ENCODE peak calls at places on chromosomes 7 and 10, in six cellular contexts. One of them, this sample, is unnamed.

GRCh38 chr7:79453558-79454324 is at the start of gene MAGI2:
- DNase-seq in adipocyte: peak
- DNase-seq in mammary epithelial cell: peak
- DNase-seq in fibroblast of mammary gland: peak
- DNase-seq in transverse colon: peak
- DNase-seq in mesendoderm: peak
- DNase-seq in this sample: peak

GRCh38 chr10:14736600-14737081 is 38.1 kb downstream of the FAM107B start:
- DNase-seq in fibroblast of mammary gland: no peak
- DNase-seq in adipocyte: peak
- DNase-seq in transverse colon: no peak
- DNase-seq in mammary epithelial cell: no peak
- DNase-seq in mesendoderm: peak
- DNase-seq in this sample: no peak

GRCh38 chr7:77837966-77838365 is 39.4 kb downstream of the PHTF2 start:
- DNase-seq in transverse colon: no peak
- DNase-seq in mammary epithelial cell: no peak
- DNase-seq in mesendoderm: no peak
- DNase-seq in fibroblast of mammary gland: no peak
- DNase-seq in adipocyte: no peak
- DNase-seq in this sample: no peak

GRCh38 chr7:2980406-2981102 is 63.1 kb downstream of the CARD11 start:
- DNase-seq in transverse colon: peak
- DNase-seq in mesendoderm: no peak
- DNase-seq in mammary epithelial cell: no peak
- DNase-seq in adipocyte: no peak
- DNase-seq in fibroblast of mammary gland: no peak
- DNase-seq in this sample: no peak

GRCh38 chr7:4399596-4399995 is 282.5 kb upstream of the FOXK1 start:
- DNase-seq in mammary epithelial cell: no peak
- DNase-seq in fibroblast of mammary gland: no peak
- DNase-seq in adipocyte: no peak
- DNase-seq in mesendoderm: no peak
- DNase-seq in transverse colon: no peak
- DNase-seq in this sample: no peak

GRCh38 chr7:55205124-55205955 is 159.8 kb upstream of the LANCL2 start:
- DNase-seq in mesendoderm: no peak
- DNase-seq in fibroblast of mammary gland: no peak
- DNase-seq in mammary epithelial cell: no peak
- DNase-seq in adipocyte: no peak
- DNase-seq in transverse colon: no peak
- DNase-seq in this sample: no peak

GRCh38 chr10:32983333-32983909 is 25.4 kb upstream of the ITGB1 start:
- DNase-seq in mesendoderm: peak
- DNase-seq in adipocyte: peak
- DNase-seq in fibroblast of mammary gland: peak
- DNase-seq in transverse colon: no peak
- DNase-seq in mammary epithelial cell: peak
- DNase-seq in this sample: no peak

GRCh38 chr10:340646-341045 is 205.4 kb downstream of the ZMYND11 start:
- DNase-seq in fibroblast of mammary gland: no peak
- DNase-seq in mesendoderm: no peak
- DNase-seq in mammary epithelial cell: no peak
- DNase-seq in transverse colon: no peak
- DNase-seq in adipocyte: no peak
- DNase-seq in this sample: peak

GRCh38 chr7:27661776-27662489 is 750 bp downstream of the HIBADH start:
- DNase-seq in adipocyte: peak
- DNase-seq in mesendoderm: no peak
- DNase-seq in mammary epithelial cell: peak
- DNase-seq in fibroblast of mammary gland: peak
- DNase-seq in transverse colon: peak
- DNase-seq in this sample: no peak

GRCh38 chr10:80201592-80202256 is 3.6 kb downstream of the ANXA11 start:
- DNase-seq in mesendoderm: no peak
- DNase-seq in mammary epithelial cell: no peak
- DNase-seq in adipocyte: no peak
- DNase-seq in fibroblast of mammary gland: no peak
- DNase-seq in transverse colon: peak
- DNase-seq in this sample: no peak

GRCh38 chr7:141654551-141654950 is 47.4 kb downstream of the DENND11 start:
- DNase-seq in transverse colon: peak
- DNase-seq in fibroblast of mammary gland: peak
- DNase-seq in mesendoderm: peak
- DNase-seq in adipocyte: peak
- DNase-seq in mammary epithelial cell: peak
- DNase-seq in this sample: peak

GRCh38 chr10:11082551-11082950 is 64.9 kb downstream of the CELF2 start:
- DNase-seq in adipocyte: no peak
- DNase-seq in mammary epithelial cell: no peak
- DNase-seq in fibroblast of mammary gland: peak
- DNase-seq in mesendoderm: no peak
- DNase-seq in transverse colon: no peak
- DNase-seq in this sample: no peak

GRCh38 chr7:47153571-47153970 is 428.3 kb downstream of the TNS3 start:
- DNase-seq in transverse colon: no peak
- DNase-seq in mesendoderm: peak
- DNase-seq in mammary epithelial cell: no peak
- DNase-seq in adipocyte: no peak
- DNase-seq in fibroblast of mammary gland: no peak
- DNase-seq in this sample: peak

GRCh38 chr10:987906-988666 is at the start of gene GTPBP4:
- DNase-seq in mesendoderm: peak
- DNase-seq in mammary epithelial cell: peak
- DNase-seq in transverse colon: peak
- DNase-seq in fibroblast of mammary gland: peak
- DNase-seq in adipocyte: peak
- DNase-seq in this sample: peak

GRCh38 chr10:72170263-72170662 is 45.5 kb upstream of the ANAPC16 start:
- DNase-seq in mesendoderm: peak
- DNase-seq in transverse colon: peak
- DNase-seq in mammary epithelial cell: no peak
- DNase-seq in fibroblast of mammary gland: no peak
- DNase-seq in adipocyte: no peak
- DNase-seq in this sample: no peak

GRCh38 chr7:104029765-104030164 is 40.3 kb upstream of the RELN start:
- DNase-seq in mesendoderm: no peak
- DNase-seq in mammary epithelial cell: no peak
- DNase-seq in fibroblast of mammary gland: no peak
- DNase-seq in adipocyte: no peak
- DNase-seq in transverse colon: no peak
- DNase-seq in this sample: no peak

GRCh38 chr7:94249631-94250030 is 145.1 kb upstream of the COL1A2 start:
- DNase-seq in fibroblast of mammary gland: no peak
- DNase-seq in mesendoderm: peak
- DNase-seq in mammary epithelial cell: no peak
- DNase-seq in transverse colon: no peak
- DNase-seq in adipocyte: no peak
- DNase-seq in this sample: no peak

GRCh38 chr10:113052076-113052830 is 102.2 kb downstream of the TCF7L2 start:
- DNase-seq in transverse colon: no peak
- DNase-seq in mammary epithelial cell: no peak
- DNase-seq in adipocyte: no peak
- DNase-seq in mesendoderm: peak
- DNase-seq in fibroblast of mammary gland: peak
- DNase-seq in this sample: no peak

GRCh38 chr10:24953350-24954074 is 1.1 kb upstream of the PRTFDC1 start:
- DNase-seq in fibroblast of mammary gland: peak
- DNase-seq in mesendoderm: no peak
- DNase-seq in transverse colon: no peak
- DNase-seq in mammary epithelial cell: no peak
- DNase-seq in adipocyte: peak
- DNase-seq in this sample: no peak
- H3K4me3 ChIP-seq in fibroblast of mammary gland: peak
- H3K4me3 ChIP-seq in mesendoderm: peak
- H3K4me3 ChIP-seq in transverse colon: peak
- H3K4me3 ChIP-seq in mammary epithelial cell: no peak
- H3K4me3 ChIP-seq in adipocyte: peak
- H3K4me3 ChIP-seq in this sample: peak

DNA sequence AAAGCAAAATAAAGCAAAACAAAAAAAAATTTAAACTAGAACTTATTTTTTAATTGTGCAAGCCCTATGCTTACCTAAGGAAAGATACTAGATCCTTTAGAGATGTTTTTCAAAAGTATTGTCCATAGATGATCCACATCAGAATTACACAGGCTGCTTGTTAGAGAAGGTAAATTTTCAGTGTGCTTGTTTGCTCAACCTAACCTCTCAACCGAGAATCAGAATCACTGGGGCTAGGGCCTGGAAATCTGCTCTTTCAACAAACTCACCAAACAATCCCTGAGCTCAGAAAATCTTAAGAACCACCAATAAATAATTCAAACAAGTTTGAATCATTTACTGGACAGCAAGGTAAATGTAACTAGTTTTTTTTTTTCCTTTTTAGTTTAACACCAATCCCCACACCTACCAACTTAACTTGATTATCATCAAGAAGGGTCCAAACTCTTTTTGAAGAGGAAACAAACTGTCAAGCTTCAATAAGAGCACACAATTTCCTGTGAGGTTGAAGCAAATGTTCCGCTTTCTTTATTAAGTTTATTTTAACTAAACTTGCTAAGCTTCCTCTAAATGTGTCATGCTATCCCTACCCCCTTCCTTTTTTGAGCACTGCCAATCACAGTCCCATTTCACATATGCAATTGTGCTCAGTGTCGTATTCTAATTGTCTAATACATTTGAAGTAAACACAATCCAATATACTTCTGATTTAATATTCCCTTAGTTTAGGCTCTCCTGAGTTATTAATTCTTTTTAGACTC is 7.4 kb upstream of the TSPAN33 start:
- DNase-seq in adipocyte: no peak
- DNase-seq in fibroblast of mammary gland: no peak
- DNase-seq in transverse colon: no peak
- DNase-seq in mammary epithelial cell: no peak
- DNase-seq in mesendoderm: no peak
- DNase-seq in this sample: no peak
- H3K4me3 ChIP-seq in adipocyte: no peak
- H3K4me3 ChIP-seq in fibroblast of mammary gland: no peak
- H3K4me3 ChIP-seq in transverse colon: no peak
- H3K4me3 ChIP-seq in mammary epithelial cell: no peak
- H3K4me3 ChIP-seq in mesendoderm: no peak
- H3K4me3 ChIP-seq in this sample: no peak

GRCh38 chr7:74218343-74218698 is 8.5 kb downstream of the LAT2 start:
- DNase-seq in adipocyte: no peak
- DNase-seq in mesendoderm: no peak
- DNase-seq in fibroblast of mammary gland: no peak
- DNase-seq in mammary epithelial cell: no peak
- DNase-seq in transverse colon: no peak
- DNase-seq in this sample: no peak

GRCh38 chr7:74216361-74216761 is 6.6 kb downstream of the LAT2 start:
- DNase-seq in adipocyte: no peak
- DNase-seq in mammary epithelial cell: no peak
- DNase-seq in mesendoderm: no peak
- DNase-seq in transverse colon: no peak
- DNase-seq in fibroblast of mammary gland: no peak
- DNase-seq in this sample: no peak

GRCh38 chr7:74214816-74215630 is 5.2 kb downstream of the LAT2 start:
- DNase-seq in transverse colon: no peak
- DNase-seq in mesendoderm: no peak
- DNase-seq in mammary epithelial cell: no peak
- DNase-seq in adipocyte: no peak
- DNase-seq in fibroblast of mammary gland: no peak
- DNase-seq in this sample: peak

GRCh38 chr7:74217455-74218342 is 7.9 kb downstream of the LAT2 start:
- DNase-seq in adipocyte: no peak
- DNase-seq in transverse colon: peak
- DNase-seq in fibroblast of mammary gland: no peak
- DNase-seq in mammary epithelial cell: no peak
- DNase-seq in mesendoderm: no peak
- DNase-seq in this sample: no peak

DNA sequence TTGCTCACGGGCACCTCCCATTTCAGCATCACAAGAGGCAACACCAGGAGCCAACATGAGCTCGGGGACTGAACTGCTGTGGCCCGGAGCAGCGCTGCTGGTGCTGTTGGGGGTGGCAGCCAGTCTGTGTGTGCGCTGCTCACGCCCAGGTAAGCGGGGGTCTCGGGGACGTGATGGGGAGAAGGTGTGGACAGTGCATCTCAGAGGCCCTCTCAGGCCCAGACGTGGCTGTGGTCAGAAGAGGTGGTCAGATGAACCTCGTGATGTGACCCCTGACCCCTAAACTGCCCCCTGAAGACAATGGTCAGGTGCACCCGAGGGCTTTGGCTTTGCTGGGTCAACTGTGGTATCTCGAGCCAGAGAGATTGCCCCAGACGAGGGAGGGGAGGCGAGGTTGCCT is 6.1 kb downstream of the LAT2 start:
- DNase-seq in adipocyte: no peak
- DNase-seq in transverse colon: no peak
- DNase-seq in mesendoderm: no peak
- DNase-seq in mammary epithelial cell: no peak
- DNase-seq in fibroblast of mammary gland: no peak
- DNase-seq in this sample: peak
- H3K4me3 ChIP-seq in adipocyte: no peak
- H3K4me3 ChIP-seq in transverse colon: no peak
- H3K4me3 ChIP-seq in mesendoderm: no peak
- H3K4me3 ChIP-seq in mammary epithelial cell: no peak
- H3K4me3 ChIP-seq in fibroblast of mammary gland: no peak
- H3K4me3 ChIP-seq in this sample: no peak

DNA sequence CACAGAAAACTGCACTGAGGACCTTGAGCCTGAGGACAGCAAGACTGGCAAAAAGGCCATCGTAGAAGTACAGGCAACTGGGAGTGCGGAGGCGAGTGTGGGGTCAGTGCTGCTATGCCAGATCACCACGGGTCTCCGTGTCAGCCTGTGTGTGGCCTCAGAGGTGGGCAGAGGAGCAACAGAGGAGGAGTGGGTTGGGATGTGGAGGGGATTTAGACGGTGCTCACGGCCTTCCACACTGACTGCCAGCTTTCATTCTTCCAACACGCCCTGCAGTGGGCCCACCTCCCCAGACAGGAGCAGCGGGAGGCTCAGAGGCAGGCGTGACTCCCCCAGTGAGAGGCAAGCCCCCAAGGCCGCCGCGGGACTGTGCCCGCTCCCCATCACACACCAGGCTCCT is 17.0 kb upstream of the ZMIZ1 start:
- DNase-seq in mesendoderm: no peak
- DNase-seq in mammary epithelial cell: no peak
- DNase-seq in adipocyte: no peak
- DNase-seq in transverse colon: no peak
- DNase-seq in fibroblast of mammary gland: no peak
- DNase-seq in this sample: peak
- H3K4me3 ChIP-seq in mesendoderm: no peak
- H3K4me3 ChIP-seq in mammary epithelial cell: no peak
- H3K4me3 ChIP-seq in adipocyte: no peak
- H3K4me3 ChIP-seq in transverse colon: no peak
- H3K4me3 ChIP-seq in fibroblast of mammary gland: no peak
- H3K4me3 ChIP-seq in this sample: no peak

This sample was measured in H7.